ENCODE peak calls at places on chromosomes 13 and 19, in five cellular contexts. B, Q, N, G and O are unnamed samples. For H3K4me1, the result is how much of the 10 kb centered on the place peaks cover.

GRCh38 chr13:112342841-112343361 is 33.3 kb upstream of the SPACA7 start:
- DNase-seq in N (no peak), B (no peak), Q (no peak), G (no peak), O (no peak)

GRCh38 chr13:112143753-112144615 is 77.0 kb downstream of the SOX1 start:
- DNase-seq in Q (no peak), B (no peak), N (no peak), G (no peak), O (no peak)

GRCh38 chr19:38686530-38686888 is 39.1 kb downstream of the ACTN4 start:
- DNase-seq in G (no peak), N (no peak), B (no peak), Q (no peak), O (no peak)

GRCh38 chr19:39809368-39809767 is 24.6 kb downstream of the DYRK1B start:
- DNase-seq in Q (no peak), B (no peak), N (no peak), G (no peak), O (no peak)

GRCh38 chr19:17090501-17091074 is 15.0 kb downstream of the MYO9B start:
- DNase-seq in G (no peak), B (no peak), Q (no peak), N (peak), O (no peak)

GRCh38 chr13:21608961-21609360 is 5.0 kb upstream of the MICU2 start:
- DNase-seq in Q (no peak), G (no peak), N (peak), B (no peak), O (no peak)

GRCh38 chr13:113559901-113560644 is 24.5 kb upstream of the TFDP1 start:
- DNase-seq in G (no peak), Q (no peak), B (no peak), N (no peak), O (no peak)

GRCh38 chr19:46863818-46864629 is 3.2 kb downstream of the ARHGAP35 start:
- DNase-seq in N (peak), G (peak), Q (no peak), B (peak), O (no peak)

GRCh38 chr19:8209111-8209964 is at the start of gene CERS4:
- DNase-seq in N (peak), Q (peak), B (peak), G (peak), O (no peak)

GRCh38 chr13:33050161-33050560 is 33.9 kb downstream of the KL start:
- DNase-seq in N (peak), B (no peak), Q (no peak), G (no peak), O (no peak)

GRCh38 chr13:65926750-65927171 is 1303.4 kb downstream of the PCDH9 start:
- DNase-seq in Q (peak), G (peak), B (peak), N (no peak), O (no peak)

GRCh38 chr13:112714772-112715569 is 25.1 kb downstream of the ATP11A start:
- DNase-seq in N (peak), B (no peak), G (no peak), Q (peak), O (no peak)

GRCh38 chr13:73948848-73949529 is 185.2 kb downstream of the KLF12 start:
- DNase-seq in G (no peak), Q (no peak), N (no peak), B (no peak), O (peak)

GRCh38 chr19:5445071-5445470 is 10.1 kb upstream of the ZNRF4 start:
- DNase-seq in Q (no peak), N (no peak), B (no peak), G (no peak), O (no peak)

GRCh38 chr19:4414144-4414799 is 11.8 kb downstream of the CHAF1A start:
- DNase-seq in G (no peak), Q (no peak), N (peak), B (no peak), O (no peak)

GRCh38 chr13:110812111-110812868 is 98.8 kb downstream of the ING1 start:
- DNase-seq in N (peak), Q (no peak), G (peak), B (no peak), O (no peak)

GRCh38 chr19:5826531-5827341 is 12.8 kb downstream of the FUT6 start:
- DNase-seq in N (peak), G (peak), Q (peak), B (peak), O (peak)

DNA sequence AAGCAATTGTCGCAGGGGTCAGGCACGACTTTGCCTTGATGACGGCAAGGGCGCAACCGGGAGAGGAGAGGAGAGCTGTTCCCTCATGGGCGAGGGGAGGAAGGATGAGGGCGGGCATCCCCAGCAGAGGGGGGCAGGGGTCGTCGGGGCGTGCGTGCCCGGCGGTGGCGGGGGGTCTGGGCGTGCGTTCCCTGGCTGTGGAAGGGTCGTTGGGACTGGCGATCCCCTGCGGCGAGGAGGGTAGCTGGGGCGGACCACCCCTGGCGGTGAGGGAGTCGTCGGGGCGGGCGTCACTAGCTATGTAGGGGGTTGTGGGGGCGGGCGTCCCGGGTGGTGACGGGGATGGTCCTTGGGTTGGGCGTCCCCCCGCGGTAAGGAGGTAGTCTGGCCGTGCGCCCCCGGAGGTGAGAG is 1.7 kb downstream of the COMP start:
- DNase-seq in B (no peak), Q (no peak), G (no peak), N (no peak), O (no peak)
- TF ChIP-seq EZH2 in B (peak), Q (no peak), G (peak), N (no peak), O (no peak)

GRCh38 chr19:50361290-50362029 is 4.0 kb downstream of the NAPSA start:
- DNase-seq in N (peak), G (peak), Q (no peak), B (no peak), O (peak)
- H3K4me1 ChIP-seq in N (under half), G (under half), Q (under half), B (under half), O (under half)

GRCh38 chr19:29537181-29537580 is 11.4 kb downstream of the VSTM2B start:
- DNase-seq in N (no peak), B (no peak), G (no peak), Q (no peak), O (no peak)
- TF ChIP-seq EZH2phosphoT487 in N (no peak), B (no peak), G (no peak), Q (no peak), O (no peak)

DNA sequence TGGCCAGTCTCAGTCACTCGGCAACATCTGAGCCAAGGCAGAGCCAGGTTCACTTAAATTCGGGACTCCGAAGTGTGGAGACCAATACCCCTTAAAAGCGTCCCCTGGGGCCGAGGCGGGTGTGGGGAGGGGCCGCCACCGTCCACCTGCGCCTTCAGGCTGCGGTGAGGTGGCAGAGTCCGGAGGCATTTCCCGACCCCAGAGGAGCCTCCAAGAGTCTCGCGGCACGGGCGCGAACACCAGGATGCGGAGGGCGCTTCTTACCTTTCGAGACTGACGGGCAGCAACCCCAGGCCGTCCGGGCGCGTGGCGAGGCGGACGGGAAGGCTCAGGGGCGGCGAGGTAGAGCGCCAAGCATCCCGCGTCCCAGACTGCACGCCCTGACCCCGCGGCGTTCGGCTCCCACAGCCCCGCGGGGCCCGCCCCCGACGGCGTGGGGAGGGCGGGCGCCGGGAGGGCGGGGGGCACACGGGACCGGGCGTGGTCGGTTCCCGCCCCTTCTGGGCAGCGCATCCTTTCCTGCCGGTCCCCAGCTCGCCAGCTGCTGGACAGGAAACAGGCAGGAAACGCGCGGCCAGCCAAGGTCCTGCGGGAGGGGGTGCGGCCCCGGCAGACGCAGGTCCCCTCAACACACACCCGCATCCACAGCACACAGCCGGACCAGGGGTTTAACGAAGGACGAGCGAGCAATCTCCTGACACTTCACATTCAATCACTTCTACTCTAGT is at the start of gene THSD1:
- DNase-seq in N (peak), B (peak), G (peak), Q (peak), O (no peak)
- TF ChIP-seq EZH2 in N (no peak), B (peak), G (peak), Q (peak), O (no peak)